ENCODE peak calls at places on chromosomes 3 and 15, in seven cellular contexts. R, L, J, P, S, E and F are unnamed samples.

GRCh38 chr3:127803619-127804018 is 18.7 kb downstream of the MGLL start:
- DNase-seq in S (no peak), R (no peak), E (no peak), P (no peak), L (no peak), J (peak), F (peak)

GRCh38 chr3:46998121-46998851 is 18.8 kb downstream of the NBEAL2 start:
- DNase-seq in S (no peak), E (peak), J (peak), R (peak), P (no peak), L (peak), F (no peak)

GRCh38 chr3:43770426-43771103 is 79.8 kb downstream of the ABHD5 start:
- DNase-seq in R (peak), L (peak), P (no peak), E (no peak), S (no peak), J (no peak), F (peak)

GRCh38 chr15:73691398-73691797 is 7.2 kb downstream of the CD276 start:
- DNase-seq in S (no peak), P (no peak), J (peak), E (no peak), L (peak), R (peak), F (peak)

GRCh38 chr15:33171202-33171601 is 23.3 kb downstream of the FMN1 start:
- DNase-seq in P (no peak), R (no peak), E (no peak), S (no peak), J (no peak), L (no peak), F (no peak)

GRCh38 chr3:47404955-47405790 is 24.4 kb downstream of the PTPN23 start:
- DNase-seq in R (no peak), J (no peak), P (no peak), E (no peak), S (no peak), L (no peak), F (no peak)

GRCh38 chr3:102124301-102125158 is 275.2 kb downstream of the NFKBIZ start:
- DNase-seq in R (no peak), E (no peak), S (no peak), J (peak), L (no peak), P (no peak), F (peak)

GRCh38 chr3:158731938-158732855 is at the start of gene RARRES1:
- DNase-seq in E (peak), S (peak), R (no peak), P (no peak), J (peak), L (peak), F (peak)

GRCh38 chr15:63244976-63245645 is 32.3 kb upstream of the APH1B start:
- DNase-seq in E (no peak), P (no peak), L (no peak), J (no peak), S (no peak), R (no peak), F (no peak)

GRCh38 chr3:15148614-15149013 is 49.7 kb upstream of the RBSN start:
- DNase-seq in P (no peak), R (peak), E (no peak), S (no peak), L (no peak), J (no peak), F (no peak)

GRCh38 chr3:118110196-118110595 is 924.5 kb downstream of the IGSF11 start:
- DNase-seq in S (no peak), J (no peak), E (no peak), P (no peak), L (no peak), R (no peak), F (no peak)

GRCh38 chr3:47365213-47366153 is 15.3 kb upstream of the PTPN23 start:
- DNase-seq in S (no peak), L (no peak), P (no peak), J (no peak), E (no peak), R (no peak), F (peak)

GRCh38 chr3:126510323-126510910 is 7.2 kb downstream of the UROC1 start:
- DNase-seq in S (no peak), P (no peak), J (no peak), L (peak), E (no peak), R (no peak), F (no peak)

GRCh38 chr3:166444336-166444735 is 607.1 kb upstream of the BCHE start:
- DNase-seq in L (no peak), S (no peak), P (no peak), E (no peak), R (no peak), J (peak), F (no peak)

GRCh38 chr3:187769771-187770170 is 24.5 kb upstream of the BCL6 start:
- DNase-seq in L (no peak), J (no peak), S (no peak), P (no peak), R (no peak), E (no peak), F (no peak)

GRCh38 chr15:37076543-37076942 is 23.8 kb downstream of the MEIS2 start:
- DNase-seq in S (no peak), L (no peak), J (no peak), R (no peak), E (no peak), P (no peak), F (peak)

GRCh38 chr3:176351408-176351807 is 845.9 kb downstream of the TBL1XR1 start:
- DNase-seq in J (no peak), R (no peak), E (no peak), P (no peak), L (no peak), S (no peak), F (no peak)

GRCh38 chr3:194247350-194247740 is 103.8 kb downstream of the CPN2 start:
- DNase-seq in E (no peak), J (no peak), R (no peak), P (no peak), L (no peak), S (no peak), F (no peak)
- TF ChIP-seq CTCF in E (no peak), J (no peak), R (no peak), P (no peak), L (no peak), S (no peak), F (no peak)

GRCh38 chr3:11059799-11060115 is 67.2 kb downstream of the SLC6A1 start:
- DNase-seq in L (no peak), S (no peak), J (no peak), E (no peak), R (no peak), P (no peak), F (no peak)
- TF ChIP-seq CTCF in L (no peak), S (no peak), J (peak), E (peak), R (no peak), P (no peak), F (peak)

DNA sequence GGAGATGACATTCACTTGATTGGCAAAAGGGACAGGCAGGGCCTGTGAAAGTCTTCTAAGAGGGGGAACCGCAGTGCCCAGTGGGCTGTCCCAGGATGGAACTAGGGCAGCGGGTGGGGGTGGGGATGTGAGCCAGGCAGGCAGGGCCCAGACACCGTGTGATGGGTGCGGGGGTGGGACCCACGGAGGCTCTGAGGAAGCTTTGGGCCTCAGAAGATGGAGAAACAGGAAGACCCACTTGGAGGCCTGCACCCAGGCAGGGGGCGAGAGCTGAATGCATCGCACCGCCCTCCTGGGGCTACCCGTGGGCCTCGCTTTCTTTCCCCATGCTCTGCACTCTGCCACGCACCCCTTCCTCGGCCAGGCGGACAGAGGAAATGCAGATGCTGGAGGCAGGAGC is 32.9 kb upstream of the ACAD9 start:
- DNase-seq in S (no peak), E (no peak), R (no peak), P (no peak), J (no peak), L (peak), F (no peak)
- TF ChIP-seq CTCF in S (no peak), E (no peak), R (no peak), P (no peak), J (no peak), L (no peak), F (no peak)

GRCh38 chr15:86839502-86839901 is 759.8 kb downstream of the AGBL1 start:
- DNase-seq in P (no peak), J (no peak), L (no peak), S (no peak), E (no peak), R (no peak), F (no peak)
- TF ChIP-seq CTCF in P (no peak), J (no peak), L (no peak), S (no peak), E (no peak), R (no peak), F (no peak)

GRCh38 chr3:39208463-39209055 is 16.2 kb upstream of the XIRP1 start:
- DNase-seq in P (no peak), J (peak), E (no peak), L (peak), S (no peak), R (peak), F (peak)
- TF ChIP-seq CTCF in P (peak), J (peak), E (peak), L (peak), S (peak), R (peak), F (peak)

DNA sequence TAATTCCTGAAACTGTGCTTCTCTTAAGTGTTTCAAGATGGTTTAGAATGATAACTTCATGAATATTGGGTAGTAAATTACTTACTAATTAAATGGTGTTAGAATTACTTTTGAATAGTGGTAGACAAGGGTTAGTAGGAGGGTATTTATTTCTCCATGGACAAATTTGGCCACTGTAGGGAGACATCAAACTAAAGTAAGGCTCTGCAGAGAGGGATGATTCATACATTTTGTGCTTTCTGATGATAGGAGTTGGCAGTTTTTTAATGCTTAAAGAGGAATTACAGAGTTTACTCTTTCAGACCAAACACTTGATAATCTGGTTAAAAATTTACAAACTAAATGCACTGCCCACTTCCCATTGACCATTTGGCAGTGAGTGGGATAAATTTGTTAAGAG is 127.6 kb downstream of the NAALADL2 start:
- DNase-seq in E (no peak), P (no peak), L (no peak), J (no peak), S (no peak), R (no peak), F (peak)
- TF ChIP-seq CTCF in E (no peak), P (peak), L (no peak), J (no peak), S (no peak), R (no peak), F (peak)

DNA sequence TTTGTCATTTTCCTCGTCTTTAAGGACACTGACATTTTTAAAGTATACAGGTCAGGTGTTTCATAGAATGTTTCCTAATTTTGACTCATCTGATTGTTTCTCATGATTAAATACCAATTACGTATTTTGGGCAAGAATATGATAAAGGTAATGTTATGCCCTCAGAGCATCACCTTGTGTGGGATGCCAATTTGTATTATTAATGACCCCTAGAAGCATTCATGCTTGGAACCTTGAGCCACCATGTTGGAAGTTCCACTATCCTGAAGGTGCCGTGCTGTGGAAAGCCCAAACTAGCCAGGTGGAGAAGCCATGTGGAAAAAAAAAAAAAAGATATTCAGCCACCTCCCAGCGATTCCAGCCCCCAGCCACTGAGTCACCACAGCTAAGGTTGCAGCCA is 19.1 kb upstream of the B4GALT4 start:
- DNase-seq in E (no peak), P (no peak), S (no peak), L (no peak), J (no peak), R (no peak), F (no peak)
- TF ChIP-seq CTCF in E (no peak), P (no peak), S (no peak), L (no peak), J (no peak), R (no peak), F (no peak)

GRCh38 chr3:148970311-148970710 is 21.0 kb upstream of the GYG1 start:
- DNase-seq in S (no peak), L (no peak), R (no peak), E (no peak), J (no peak), P (no peak), F (no peak)

GRCh38 chr3:148971819-148972218 is 19.5 kb upstream of the GYG1 start:
- DNase-seq in J (no peak), S (no peak), L (no peak), P (no peak), R (no peak), E (peak), F (peak)

GRCh38 chr3:148974726-148975125 is 16.6 kb upstream of the GYG1 start:
- DNase-seq in S (no peak), P (no peak), L (no peak), J (no peak), R (no peak), E (no peak), F (no peak)

GRCh38 chr3:148975696-148976095 is 15.6 kb upstream of the GYG1 start:
- DNase-seq in P (no peak), J (no peak), E (no peak), R (no peak), L (no peak), S (no peak), F (no peak)

DNA sequence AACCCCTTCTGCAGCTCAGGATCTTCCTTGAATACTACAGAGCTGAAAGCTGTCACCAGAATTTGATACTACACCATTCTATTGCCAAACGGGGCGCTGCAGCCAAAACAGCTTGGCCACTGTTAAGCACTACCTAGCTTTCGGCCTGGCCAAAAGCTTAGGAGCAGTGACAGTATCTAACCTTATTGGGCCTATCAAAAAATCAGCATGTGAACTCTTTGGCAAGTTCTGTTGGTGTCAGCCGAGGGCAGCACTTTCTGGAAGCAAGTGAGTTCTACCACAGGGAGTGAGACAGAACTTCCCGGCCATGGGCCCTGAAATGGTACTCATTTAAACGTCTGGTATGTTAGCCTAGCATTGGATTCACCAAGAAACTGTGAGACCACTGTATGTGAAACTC is 16.1 kb upstream of the GYG1 start:
- DNase-seq in J (no peak), R (no peak), P (no peak), E (no peak), L (no peak), S (no peak), F (no peak)
- TF ChIP-seq CTCF in J (no peak), R (no peak), P (no peak), E (no peak), L (no peak), S (no peak), F (no peak)